ENCODE peak calls at places on chromosomes 5 and 9, in eight cellular contexts. One of them, this sample, is unnamed.

GRCh38 chr9:30800421-30800820 is 1584.0 kb upstream of the ACO1 start:
- DNase-seq in SJCRH30: no peak
- DNase-seq in CD4-positive, CD25-positive, alpha-beta regulatory T cell: no peak
- DNase-seq in lower lobe of right lung: peak
- DNase-seq in astrocyte of the spinal cord: no peak
- DNase-seq in small intestine: no peak
- DNase-seq in GM23248: no peak
- DNase-seq in CD4-positive, alpha-beta memory T cell: no peak
- DNase-seq in this sample: no peak

GRCh38 chr5:116372931-116373597 is 201.6 kb downstream of the SEMA6A start:
- DNase-seq in SJCRH30: no peak
- DNase-seq in CD4-positive, CD25-positive, alpha-beta regulatory T cell: no peak
- DNase-seq in lower lobe of right lung: no peak
- DNase-seq in astrocyte of the spinal cord: no peak
- DNase-seq in small intestine: no peak
- DNase-seq in GM23248: no peak
- DNase-seq in CD4-positive, alpha-beta memory T cell: no peak
- DNase-seq in this sample: no peak

GRCh38 chr5:79547429-79547822 is 33.5 kb upstream of the HOMER1 start:
- DNase-seq in SJCRH30: no peak
- DNase-seq in CD4-positive, CD25-positive, alpha-beta regulatory T cell: no peak
- DNase-seq in lower lobe of right lung: no peak
- DNase-seq in astrocyte of the spinal cord: no peak
- DNase-seq in small intestine: no peak
- DNase-seq in GM23248: no peak
- DNase-seq in CD4-positive, alpha-beta memory T cell: no peak
- DNase-seq in this sample: no peak

GRCh38 chr5:39437469-39437868 is 12.7 kb upstream of the DAB2 start:
- DNase-seq in SJCRH30: no peak
- DNase-seq in CD4-positive, CD25-positive, alpha-beta regulatory T cell: no peak
- DNase-seq in lower lobe of right lung: no peak
- DNase-seq in astrocyte of the spinal cord: no peak
- DNase-seq in small intestine: peak
- DNase-seq in GM23248: no peak
- DNase-seq in CD4-positive, alpha-beta memory T cell: no peak
- DNase-seq in this sample: no peak

GRCh38 chr9:101795147-101795546 is 56.7 kb upstream of the GRIN3A start:
- DNase-seq in SJCRH30: no peak
- DNase-seq in CD4-positive, CD25-positive, alpha-beta regulatory T cell: no peak
- DNase-seq in lower lobe of right lung: no peak
- DNase-seq in astrocyte of the spinal cord: no peak
- DNase-seq in small intestine: no peak
- DNase-seq in GM23248: peak
- DNase-seq in CD4-positive, alpha-beta memory T cell: no peak
- DNase-seq in this sample: no peak

GRCh38 chr9:130860458-130861316 is 25.6 kb downstream of the ABL1 start:
- DNase-seq in SJCRH30: peak
- DNase-seq in CD4-positive, CD25-positive, alpha-beta regulatory T cell: no peak
- DNase-seq in lower lobe of right lung: peak
- DNase-seq in astrocyte of the spinal cord: peak
- DNase-seq in small intestine: peak
- DNase-seq in GM23248: peak
- DNase-seq in CD4-positive, alpha-beta memory T cell: no peak
- DNase-seq in this sample: no peak

GRCh38 chr9:93260290-93261066 is 76.5 kb downstream of the WNK2 start:
- DNase-seq in SJCRH30: no peak
- DNase-seq in CD4-positive, CD25-positive, alpha-beta regulatory T cell: no peak
- DNase-seq in lower lobe of right lung: no peak
- DNase-seq in astrocyte of the spinal cord: no peak
- DNase-seq in small intestine: no peak
- DNase-seq in GM23248: no peak
- DNase-seq in CD4-positive, alpha-beta memory T cell: no peak
- DNase-seq in this sample: peak

GRCh38 chr9:6931913-6932312 is 174.1 kb downstream of the KDM4C start:
- DNase-seq in SJCRH30: peak
- DNase-seq in CD4-positive, CD25-positive, alpha-beta regulatory T cell: no peak
- DNase-seq in lower lobe of right lung: no peak
- DNase-seq in astrocyte of the spinal cord: peak
- DNase-seq in small intestine: peak
- DNase-seq in GM23248: peak
- DNase-seq in CD4-positive, alpha-beta memory T cell: no peak
- DNase-seq in this sample: no peak

GRCh38 chr5:111901303-111901702 is 144.3 kb upstream of the NREP start:
- DNase-seq in SJCRH30: no peak
- DNase-seq in CD4-positive, CD25-positive, alpha-beta regulatory T cell: no peak
- DNase-seq in lower lobe of right lung: no peak
- DNase-seq in astrocyte of the spinal cord: no peak
- DNase-seq in small intestine: no peak
- DNase-seq in GM23248: no peak
- DNase-seq in CD4-positive, alpha-beta memory T cell: no peak
- DNase-seq in this sample: no peak

GRCh38 chr5:168743617-168744016 is 164.4 kb upstream of the PANK3 start:
- DNase-seq in SJCRH30: no peak
- DNase-seq in CD4-positive, CD25-positive, alpha-beta regulatory T cell: no peak
- DNase-seq in lower lobe of right lung: no peak
- DNase-seq in astrocyte of the spinal cord: no peak
- DNase-seq in small intestine: no peak
- DNase-seq in GM23248: no peak
- DNase-seq in CD4-positive, alpha-beta memory T cell: no peak
- DNase-seq in this sample: no peak

GRCh38 chr9:129656795-129657390 is 8.6 kb upstream of the PRRX2 start:
- DNase-seq in SJCRH30: peak
- DNase-seq in CD4-positive, CD25-positive, alpha-beta regulatory T cell: no peak
- DNase-seq in lower lobe of right lung: no peak
- DNase-seq in astrocyte of the spinal cord: peak
- DNase-seq in small intestine: no peak
- DNase-seq in GM23248: peak
- DNase-seq in CD4-positive, alpha-beta memory T cell: no peak
- DNase-seq in this sample: no peak

GRCh38 chr5:120808135-120808534 is 344.0 kb downstream of the PRR16 start:
- DNase-seq in SJCRH30: no peak
- DNase-seq in CD4-positive, CD25-positive, alpha-beta regulatory T cell: no peak
- DNase-seq in lower lobe of right lung: no peak
- DNase-seq in astrocyte of the spinal cord: peak
- DNase-seq in small intestine: no peak
- DNase-seq in GM23248: no peak
- DNase-seq in CD4-positive, alpha-beta memory T cell: no peak
- DNase-seq in this sample: no peak

GRCh38 chr5:107806705-107807104 is 136.0 kb upstream of the EFNA5 start:
- DNase-seq in SJCRH30: peak
- DNase-seq in CD4-positive, CD25-positive, alpha-beta regulatory T cell: no peak
- DNase-seq in lower lobe of right lung: no peak
- DNase-seq in astrocyte of the spinal cord: no peak
- DNase-seq in small intestine: peak
- DNase-seq in GM23248: peak
- DNase-seq in CD4-positive, alpha-beta memory T cell: no peak
- DNase-seq in this sample: no peak

GRCh38 chr9:19102181-19102630 is 498 bp downstream of the HAUS6 start:
- DNase-seq in SJCRH30: peak
- DNase-seq in CD4-positive, CD25-positive, alpha-beta regulatory T cell: no peak
- DNase-seq in lower lobe of right lung: peak
- DNase-seq in astrocyte of the spinal cord: no peak
- DNase-seq in small intestine: peak
- DNase-seq in GM23248: peak
- DNase-seq in CD4-positive, alpha-beta memory T cell: peak
- DNase-seq in this sample: peak

GRCh38 chr5:137146402-137146889 is 352.7 kb downstream of the SPOCK1 start:
- DNase-seq in SJCRH30: no peak
- DNase-seq in CD4-positive, CD25-positive, alpha-beta regulatory T cell: no peak
- DNase-seq in lower lobe of right lung: no peak
- DNase-seq in astrocyte of the spinal cord: peak
- DNase-seq in small intestine: no peak
- DNase-seq in GM23248: peak
- DNase-seq in CD4-positive, alpha-beta memory T cell: no peak
- DNase-seq in this sample: no peak

GRCh38 chr9:92324889-92325268 is 271 bp downstream of the NOL8 start:
- DNase-seq in SJCRH30: no peak
- DNase-seq in CD4-positive, CD25-positive, alpha-beta regulatory T cell: no peak
- DNase-seq in lower lobe of right lung: peak
- DNase-seq in astrocyte of the spinal cord: no peak
- DNase-seq in small intestine: no peak
- DNase-seq in GM23248: peak
- DNase-seq in CD4-positive, alpha-beta memory T cell: no peak
- DNase-seq in this sample: no peak

GRCh38 chr9:77440057-77440456 is 208.1 kb downstream of the GNA14 start:
- DNase-seq in SJCRH30: peak
- DNase-seq in CD4-positive, CD25-positive, alpha-beta regulatory T cell: no peak
- DNase-seq in lower lobe of right lung: no peak
- DNase-seq in astrocyte of the spinal cord: peak
- DNase-seq in small intestine: no peak
- DNase-seq in GM23248: peak
- DNase-seq in CD4-positive, alpha-beta memory T cell: no peak
- DNase-seq in this sample: peak

GRCh38 chr9:19781240-19781639 is 7.6 kb downstream of the SLC24A2 start:
- DNase-seq in SJCRH30: no peak
- DNase-seq in CD4-positive, CD25-positive, alpha-beta regulatory T cell: no peak
- DNase-seq in lower lobe of right lung: no peak
- DNase-seq in astrocyte of the spinal cord: no peak
- DNase-seq in small intestine: no peak
- DNase-seq in GM23248: no peak
- DNase-seq in CD4-positive, alpha-beta memory T cell: no peak
- DNase-seq in this sample: no peak

DNA sequence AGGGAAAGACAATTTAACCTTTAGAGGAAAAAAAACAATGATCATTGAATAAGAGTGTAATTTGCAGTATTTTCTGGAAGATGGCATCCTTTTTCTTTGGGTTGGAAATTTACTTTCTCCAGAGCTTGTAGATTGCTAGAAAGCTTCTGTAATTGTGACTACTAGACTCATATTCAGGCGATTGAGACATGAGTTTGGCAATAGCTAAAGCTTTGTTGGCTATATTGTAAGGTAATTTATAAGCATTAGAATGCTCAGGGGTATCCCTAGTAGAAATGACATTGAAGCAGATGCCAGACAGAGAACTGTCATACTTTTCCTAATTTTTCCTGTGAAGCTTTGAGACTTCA is 115.3 kb downstream of the UNC13B start:
- DNase-seq in SJCRH30: no peak
- DNase-seq in CD4-positive, CD25-positive, alpha-beta regulatory T cell: no peak
- DNase-seq in lower lobe of right lung: no peak
- DNase-seq in astrocyte of the spinal cord: no peak
- DNase-seq in small intestine: no peak
- DNase-seq in GM23248: no peak
- DNase-seq in CD4-positive, alpha-beta memory T cell: no peak
- DNase-seq in this sample: no peak
- H3K4me3 ChIP-seq in SJCRH30: no peak
- H3K4me3 ChIP-seq in CD4-positive, CD25-positive, alpha-beta regulatory T cell: peak
- H3K4me3 ChIP-seq in lower lobe of right lung: no peak
- H3K4me3 ChIP-seq in astrocyte of the spinal cord: no peak
- H3K4me3 ChIP-seq in small intestine: no peak
- H3K4me3 ChIP-seq in GM23248: no peak
- H3K4me3 ChIP-seq in CD4-positive, alpha-beta memory T cell: no peak
- H3K4me3 ChIP-seq in this sample: no peak

GRCh38 chr9:100096378-100096916 is 2.4 kb downstream of the ERP44 start:
- DNase-seq in SJCRH30: no peak
- DNase-seq in CD4-positive, CD25-positive, alpha-beta regulatory T cell: no peak
- DNase-seq in lower lobe of right lung: no peak
- DNase-seq in astrocyte of the spinal cord: no peak
- DNase-seq in small intestine: no peak
- DNase-seq in GM23248: no peak
- DNase-seq in CD4-positive, alpha-beta memory T cell: no peak
- DNase-seq in this sample: no peak
- H3K4me3 ChIP-seq in SJCRH30: no peak
- H3K4me3 ChIP-seq in CD4-positive, CD25-positive, alpha-beta regulatory T cell: no peak
- H3K4me3 ChIP-seq in lower lobe of right lung: no peak
- H3K4me3 ChIP-seq in astrocyte of the spinal cord: no peak
- H3K4me3 ChIP-seq in small intestine: no peak
- H3K4me3 ChIP-seq in GM23248: no peak
- H3K4me3 ChIP-seq in CD4-positive, alpha-beta memory T cell: no peak
- H3K4me3 ChIP-seq in this sample: no peak

DNA sequence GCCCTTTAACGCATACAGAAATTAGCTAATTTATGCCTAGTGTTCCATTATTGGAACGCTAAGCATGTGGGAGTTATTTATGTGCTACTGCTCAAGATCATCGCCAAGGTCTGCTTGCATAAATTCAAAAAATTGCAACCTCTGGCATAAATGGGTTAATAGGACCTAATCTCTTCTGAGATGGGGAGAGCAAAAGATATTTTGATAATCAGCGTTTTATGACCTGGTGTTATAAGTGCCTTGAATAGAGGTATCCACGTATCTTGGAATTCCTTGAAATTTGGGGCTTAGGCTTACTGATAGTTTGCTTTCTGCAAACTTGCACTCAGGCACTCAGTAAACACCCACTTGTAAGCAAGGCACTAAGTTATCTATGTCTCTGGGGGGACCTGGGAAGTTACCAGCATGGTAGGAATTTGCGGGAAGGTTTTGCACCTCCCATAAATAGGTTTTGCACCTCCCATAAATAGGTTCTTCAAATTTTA is 1.8 kb downstream of the SUB1 start:
- DNase-seq in SJCRH30: no peak
- DNase-seq in CD4-positive, CD25-positive, alpha-beta regulatory T cell: no peak
- DNase-seq in lower lobe of right lung: no peak
- DNase-seq in astrocyte of the spinal cord: no peak
- DNase-seq in small intestine: no peak
- DNase-seq in GM23248: no peak
- DNase-seq in CD4-positive, alpha-beta memory T cell: no peak
- DNase-seq in this sample: no peak
- H3K4me3 ChIP-seq in SJCRH30: no peak
- H3K4me3 ChIP-seq in CD4-positive, CD25-positive, alpha-beta regulatory T cell: peak
- H3K4me3 ChIP-seq in lower lobe of right lung: peak
- H3K4me3 ChIP-seq in astrocyte of the spinal cord: no peak
- H3K4me3 ChIP-seq in small intestine: no peak
- H3K4me3 ChIP-seq in GM23248: peak
- H3K4me3 ChIP-seq in CD4-positive, alpha-beta memory T cell: peak
- H3K4me3 ChIP-seq in this sample: no peak

GRCh38 chr5:179079165-179079987 is 19.2 kb downstream of the ZNF354C start:
- DNase-seq in SJCRH30: no peak
- DNase-seq in CD4-positive, CD25-positive, alpha-beta regulatory T cell: no peak
- DNase-seq in lower lobe of right lung: no peak
- DNase-seq in astrocyte of the spinal cord: peak
- DNase-seq in small intestine: no peak
- DNase-seq in GM23248: peak
- DNase-seq in CD4-positive, alpha-beta memory T cell: no peak
- DNase-seq in this sample: no peak
- H3K4me3 ChIP-seq in SJCRH30: no peak
- H3K4me3 ChIP-seq in CD4-positive, CD25-positive, alpha-beta regulatory T cell: no peak
- H3K4me3 ChIP-seq in lower lobe of right lung: no peak
- H3K4me3 ChIP-seq in astrocyte of the spinal cord: no peak
- H3K4me3 ChIP-seq in small intestine: no peak
- H3K4me3 ChIP-seq in GM23248: no peak
- H3K4me3 ChIP-seq in CD4-positive, alpha-beta memory T cell: no peak
- H3K4me3 ChIP-seq in this sample: no peak

GRCh38 chr5:83721878-83722779 is 1.5 kb upstream of the HAPLN1 start:
- DNase-seq in SJCRH30: peak
- DNase-seq in CD4-positive, CD25-positive, alpha-beta regulatory T cell: no peak
- DNase-seq in lower lobe of right lung: peak
- DNase-seq in astrocyte of the spinal cord: peak
- DNase-seq in small intestine: peak
- DNase-seq in GM23248: peak
- DNase-seq in CD4-positive, alpha-beta memory T cell: no peak
- DNase-seq in this sample: peak
- H3K4me3 ChIP-seq in SJCRH30: peak
- H3K4me3 ChIP-seq in CD4-positive, CD25-positive, alpha-beta regulatory T cell: no peak
- H3K4me3 ChIP-seq in lower lobe of right lung: peak
- H3K4me3 ChIP-seq in astrocyte of the spinal cord: peak
- H3K4me3 ChIP-seq in small intestine: peak
- H3K4me3 ChIP-seq in GM23248: peak
- H3K4me3 ChIP-seq in CD4-positive, alpha-beta memory T cell: no peak
- H3K4me3 ChIP-seq in this sample: peak